ENCODE peak calls at places on chromosome 1, in eight cellular contexts. G, L, B, T, Z, U, K and R are unnamed samples. For H3K4me1, the result is how much of the 10 kb centered on the place peaks cover.

GRCh38 chr1:177975588-177976495 is 6.0 kb upstream of the SEC16B start:
- DNase-seq in L (no peak), K (peak), G (no peak), B (no peak), T (no peak), Z (no peak), U (no peak), R (no peak)

GRCh38 chr1:213443415-213443814 is 392.4 kb downstream of the RPS6KC1 start:
- DNase-seq in G (no peak), L (no peak), K (no peak), T (no peak), U (no peak), Z (no peak), B (peak), R (no peak)

GRCh38 chr1:2468041-2468472 is 8.0 kb upstream of the PLCH2 start:
- DNase-seq in T (no peak), Z (no peak), B (no peak), L (no peak), U (no peak), K (peak), G (no peak), R (no peak)

GRCh38 chr1:245707941-245708340 is 553.2 kb downstream of the KIF26B start:
- DNase-seq in T (no peak), U (peak), K (no peak), Z (no peak), L (no peak), B (no peak), G (no peak), R (no peak)

GRCh38 chr1:160168016-160168415 is 16.6 kb downstream of the ATP1A4 start:
- DNase-seq in K (no peak), T (no peak), G (no peak), Z (no peak), L (no peak), U (no peak), B (no peak), R (no peak)

GRCh38 chr1:209248649-209249279 is 334.8 kb upstream of the CAMK1G start:
- DNase-seq in Z (peak), K (peak), U (no peak), L (no peak), G (no peak), T (no peak), B (peak), R (no peak)

GRCh38 chr1:95916616-95917015 is 682.6 kb downstream of the RWDD3 start:
- DNase-seq in U (no peak), T (no peak), Z (no peak), G (no peak), L (no peak), K (peak), B (no peak), R (no peak)

GRCh38 chr1:199040499-199040898 is 401.7 kb downstream of the PTPRC start:
- DNase-seq in L (no peak), K (no peak), B (no peak), Z (no peak), T (no peak), G (no peak), U (no peak), R (no peak)

GRCh38 chr1:91827094-91828006 is 58.6 kb downstream of the TGFBR3 start:
- DNase-seq in T (no peak), L (no peak), G (no peak), U (peak), Z (no peak), K (no peak), B (no peak), R (peak)

GRCh38 chr1:25053576-25054075 is 123.5 kb upstream of the RUNX3 start:
- DNase-seq in T (no peak), G (no peak), K (no peak), B (no peak), L (no peak), U (peak), Z (no peak), R (no peak)

GRCh38 chr1:9435101-9435636 is 104.1 kb upstream of the SLC25A33 start:
- DNase-seq in B (no peak), Z (no peak), K (no peak), L (peak), T (no peak), U (no peak), G (no peak), R (no peak)

GRCh38 chr1:9435854-9436253 is 103.4 kb upstream of the SLC25A33 start:
- DNase-seq in G (no peak), Z (no peak), K (no peak), T (no peak), U (no peak), B (no peak), L (peak), R (no peak)

GRCh38 chr1:9437931-9438330 is 101.3 kb upstream of the SLC25A33 start:
- DNase-seq in Z (peak), B (no peak), G (no peak), T (peak), K (peak), U (no peak), L (no peak), R (peak)

GRCh38 chr1:9436258-9436657 is 103.0 kb upstream of the SLC25A33 start:
- DNase-seq in U (no peak), Z (no peak), B (no peak), G (no peak), K (no peak), T (no peak), L (no peak), R (no peak)

GRCh38 chr1:9434247-9434646 is 105.0 kb upstream of the SLC25A33 start:
- DNase-seq in Z (no peak), G (no peak), U (no peak), T (no peak), L (no peak), B (no peak), K (no peak), R (no peak)
- H3K27ac ChIP-seq in Z (peak), G (no peak), U (no peak), T (no peak), L (peak), B (no peak), K (no peak), R (peak)

GRCh38 chr1:79362470-79362869 is 355.9 kb upstream of the ADGRL4 start:
- DNase-seq in B (no peak), Z (no peak), L (no peak), T (no peak), G (no peak), K (no peak), U (no peak), R (no peak)

GRCh38 chr1:79369091-79369490 is 362.6 kb upstream of the ADGRL4 start:
- DNase-seq in K (no peak), T (no peak), G (no peak), U (no peak), B (no peak), Z (no peak), L (no peak), R (no peak)

GRCh38 chr1:79364896-79365295 is 358.4 kb upstream of the ADGRL4 start:
- DNase-seq in K (peak), B (no peak), T (no peak), L (no peak), Z (no peak), G (no peak), U (no peak), R (no peak)
- H3K4me1 ChIP-seq in K (under half), B (under half), T (under half), L (under half), Z (under half), G (under half), U (under half), R (under half)

GRCh38 chr1:206511362-206512064 is 4.2 kb downstream of the RASSF5 start:
- DNase-seq in Z (no peak), K (no peak), B (no peak), T (no peak), L (no peak), G (no peak), U (no peak), R (no peak)

GRCh38 chr1:206509612-206510257 is 2.4 kb downstream of the RASSF5 start:
- DNase-seq in G (no peak), L (no peak), Z (no peak), B (no peak), K (no peak), T (no peak), U (no peak), R (no peak)

GRCh38 chr1:206508130-206508884 is 976 bp downstream of the RASSF5 start:
- DNase-seq in T (no peak), K (no peak), L (no peak), G (no peak), B (no peak), U (no peak), Z (no peak), R (no peak)

GRCh38 chr1:206508956-206509355 is 1.6 kb downstream of the RASSF5 start:
- DNase-seq in K (peak), L (no peak), G (no peak), Z (no peak), U (no peak), T (peak), B (no peak), R (no peak)

GRCh38 chr1:206510371-206510770 is 3.0 kb downstream of the RASSF5 start:
- DNase-seq in T (no peak), Z (no peak), G (no peak), K (no peak), B (no peak), U (no peak), L (no peak), R (no peak)
- TF ChIP-seq CTCF in T (no peak), Z (no peak), G (no peak), K (no peak), B (no peak), U (no peak), L (no peak), R (no peak)

GRCh38 chr1:17498214-17498613 is 41.3 kb upstream of the ARHGEF10L start:
- DNase-seq in L (no peak), T (no peak), U (no peak), K (no peak), Z (no peak), B (no peak), G (no peak), R (no peak)
- H3K27ac ChIP-seq in L (no peak), T (no peak), U (no peak), K (no peak), Z (no peak), B (no peak), G (no peak), R (no peak)